ENCODE peak calls at places on chromosomes 12 and 14, in eight cellular contexts. One of them, this sample, is unnamed. For H3K27me3, the result is how much of the 10 kb centered on the place peaks cover.

GRCh38 chr14:44463386-44464004 is 43.6 kb downstream of the FSCB start:
- DNase-seq in tibial nerve: no peak
- DNase-seq in stomach: no peak
- DNase-seq in ovary: no peak
- DNase-seq in HCT116: no peak
- DNase-seq in esophagus muscularis mucosa: no peak
- DNase-seq in right lobe of liver: no peak
- DNase-seq in endothelial cell of umbilical vein: no peak
- DNase-seq in this sample: no peak

GRCh38 chr14:103400537-103400936 is 15.3 kb downstream of the MARK3 start:
- DNase-seq in tibial nerve: no peak
- DNase-seq in stomach: no peak
- DNase-seq in ovary: no peak
- DNase-seq in HCT116: no peak
- DNase-seq in esophagus muscularis mucosa: no peak
- DNase-seq in right lobe of liver: no peak
- DNase-seq in endothelial cell of umbilical vein: no peak
- DNase-seq in this sample: no peak

GRCh38 chr12:42904683-42905418 is 315.3 kb upstream of the PRICKLE1 start:
- DNase-seq in tibial nerve: no peak
- DNase-seq in stomach: no peak
- DNase-seq in ovary: no peak
- DNase-seq in HCT116: no peak
- DNase-seq in esophagus muscularis mucosa: no peak
- DNase-seq in right lobe of liver: no peak
- DNase-seq in endothelial cell of umbilical vein: no peak
- DNase-seq in this sample: no peak

GRCh38 chr14:97634786-97635185 is 837.6 kb downstream of the VRK1 start:
- DNase-seq in tibial nerve: no peak
- DNase-seq in stomach: no peak
- DNase-seq in ovary: no peak
- DNase-seq in HCT116: no peak
- DNase-seq in esophagus muscularis mucosa: no peak
- DNase-seq in right lobe of liver: no peak
- DNase-seq in endothelial cell of umbilical vein: no peak
- DNase-seq in this sample: no peak

GRCh38 chr12:116053479-116054195 is 223.9 kb downstream of the MED13L start:
- DNase-seq in tibial nerve: no peak
- DNase-seq in stomach: no peak
- DNase-seq in ovary: peak
- DNase-seq in HCT116: no peak
- DNase-seq in esophagus muscularis mucosa: no peak
- DNase-seq in right lobe of liver: peak
- DNase-seq in endothelial cell of umbilical vein: peak
- DNase-seq in this sample: no peak

GRCh38 chr14:26811756-26812305 is 214.0 kb upstream of the NOVA1 start:
- DNase-seq in tibial nerve: no peak
- DNase-seq in stomach: no peak
- DNase-seq in ovary: no peak
- DNase-seq in HCT116: no peak
- DNase-seq in esophagus muscularis mucosa: no peak
- DNase-seq in right lobe of liver: no peak
- DNase-seq in endothelial cell of umbilical vein: no peak
- DNase-seq in this sample: no peak

GRCh38 chr12:69880566-69880965 is 55.5 kb downstream of the MYRFL start:
- DNase-seq in tibial nerve: no peak
- DNase-seq in stomach: no peak
- DNase-seq in ovary: no peak
- DNase-seq in HCT116: peak
- DNase-seq in esophagus muscularis mucosa: no peak
- DNase-seq in right lobe of liver: no peak
- DNase-seq in endothelial cell of umbilical vein: peak
- DNase-seq in this sample: no peak

GRCh38 chr14:27587103-27587502 is 989.3 kb upstream of the NOVA1 start:
- DNase-seq in tibial nerve: no peak
- DNase-seq in stomach: no peak
- DNase-seq in ovary: no peak
- DNase-seq in HCT116: no peak
- DNase-seq in esophagus muscularis mucosa: no peak
- DNase-seq in right lobe of liver: no peak
- DNase-seq in endothelial cell of umbilical vein: no peak
- DNase-seq in this sample: no peak

GRCh38 chr12:66555113-66555512 is 123.8 kb downstream of the GRIP1 start:
- DNase-seq in tibial nerve: no peak
- DNase-seq in stomach: no peak
- DNase-seq in ovary: no peak
- DNase-seq in HCT116: no peak
- DNase-seq in esophagus muscularis mucosa: no peak
- DNase-seq in right lobe of liver: no peak
- DNase-seq in endothelial cell of umbilical vein: no peak
- DNase-seq in this sample: no peak

DNA sequence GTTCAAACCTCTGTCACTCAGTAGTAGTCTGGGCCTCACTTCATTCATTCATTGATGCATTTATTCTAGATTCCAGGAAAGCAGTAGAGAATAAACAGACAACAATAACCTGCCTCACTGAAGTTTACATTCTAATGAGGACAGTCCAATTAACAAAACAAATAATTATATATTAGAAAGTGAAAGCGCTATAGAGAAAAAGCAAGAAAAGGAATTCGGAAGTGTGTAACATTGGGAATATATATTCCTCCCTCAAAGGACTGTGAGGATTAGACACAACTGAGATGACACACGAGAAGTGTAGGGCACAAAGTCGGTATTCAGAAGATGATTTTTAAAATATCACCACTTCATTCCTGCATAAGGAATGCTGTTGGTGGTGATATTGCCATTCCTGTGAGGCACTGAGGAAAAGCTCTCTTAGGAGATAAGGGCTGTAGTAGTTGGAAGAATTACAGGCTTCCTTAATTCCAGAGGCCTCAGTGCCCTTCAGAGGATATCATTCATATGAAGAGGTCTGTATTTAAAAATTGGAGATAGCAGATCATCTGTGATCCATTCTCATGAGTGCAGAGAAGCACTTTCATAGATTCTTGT is 3.9 kb upstream of the DUSP6 start:
- DNase-seq in tibial nerve: no peak
- DNase-seq in stomach: no peak
- DNase-seq in ovary: no peak
- DNase-seq in HCT116: no peak
- DNase-seq in esophagus muscularis mucosa: no peak
- DNase-seq in right lobe of liver: no peak
- DNase-seq in endothelial cell of umbilical vein: no peak
- DNase-seq in this sample: no peak
- H3K4me3 ChIP-seq in tibial nerve: peak
- H3K4me3 ChIP-seq in stomach: no peak
- H3K4me3 ChIP-seq in ovary: no peak
- H3K4me3 ChIP-seq in HCT116: no peak
- H3K4me3 ChIP-seq in esophagus muscularis mucosa: no peak
- H3K4me3 ChIP-seq in right lobe of liver: no peak
- H3K4me3 ChIP-seq in endothelial cell of umbilical vein: no peak
- H3K4me3 ChIP-seq in this sample: no peak

DNA sequence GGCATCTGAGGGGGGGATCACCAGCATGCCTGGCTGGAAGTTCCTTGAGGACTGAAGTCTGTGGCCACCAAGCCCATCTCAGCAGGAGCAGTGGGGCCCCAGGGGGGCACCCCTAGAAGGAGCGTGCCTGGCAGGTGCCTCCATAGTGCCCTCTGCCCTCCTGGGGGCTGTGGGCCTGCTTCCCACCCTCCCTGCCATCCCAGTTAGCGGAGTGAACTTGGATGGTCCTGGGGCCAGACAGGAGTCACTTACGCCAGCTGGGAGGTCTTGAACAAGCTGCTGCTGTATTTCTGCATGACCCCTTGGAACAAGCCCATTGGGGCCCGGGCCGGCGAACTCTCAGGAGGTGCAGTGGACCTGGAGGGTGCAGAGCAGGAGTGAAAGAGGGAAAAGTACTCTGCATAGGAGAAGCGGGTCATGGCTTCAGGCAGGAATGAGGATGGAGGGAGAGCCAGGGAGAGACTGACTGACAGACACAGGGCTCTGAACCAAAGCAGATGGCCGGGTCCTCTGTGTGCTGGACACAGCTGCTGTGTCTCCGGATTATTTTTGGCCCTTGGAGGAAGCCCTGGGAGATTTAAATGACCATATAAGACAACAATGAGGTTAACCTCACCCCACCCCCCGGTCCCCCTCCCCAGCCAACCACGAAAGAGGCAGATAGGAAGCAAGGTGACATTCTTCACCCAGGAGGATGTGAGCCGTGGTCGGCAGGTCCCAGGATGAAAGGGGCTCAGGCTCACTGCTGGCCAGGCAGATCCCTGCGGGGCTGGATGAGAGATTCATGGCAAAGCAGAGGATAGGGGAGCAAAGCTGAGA is 19.6 kb downstream of the ASB2 start:
- DNase-seq in tibial nerve: no peak
- DNase-seq in stomach: no peak
- DNase-seq in ovary: no peak
- DNase-seq in HCT116: no peak
- DNase-seq in esophagus muscularis mucosa: no peak
- DNase-seq in right lobe of liver: no peak
- DNase-seq in endothelial cell of umbilical vein: no peak
- DNase-seq in this sample: no peak
- H3K27me3 ChIP-seq in tibial nerve: under half
- H3K27me3 ChIP-seq in stomach: under half
- H3K27me3 ChIP-seq in ovary: under half
- H3K27me3 ChIP-seq in HCT116: under half
- H3K27me3 ChIP-seq in esophagus muscularis mucosa: under half
- H3K27me3 ChIP-seq in right lobe of liver: under half
- H3K27me3 ChIP-seq in endothelial cell of umbilical vein: under half
- H3K27me3 ChIP-seq in this sample: under half

DNA sequence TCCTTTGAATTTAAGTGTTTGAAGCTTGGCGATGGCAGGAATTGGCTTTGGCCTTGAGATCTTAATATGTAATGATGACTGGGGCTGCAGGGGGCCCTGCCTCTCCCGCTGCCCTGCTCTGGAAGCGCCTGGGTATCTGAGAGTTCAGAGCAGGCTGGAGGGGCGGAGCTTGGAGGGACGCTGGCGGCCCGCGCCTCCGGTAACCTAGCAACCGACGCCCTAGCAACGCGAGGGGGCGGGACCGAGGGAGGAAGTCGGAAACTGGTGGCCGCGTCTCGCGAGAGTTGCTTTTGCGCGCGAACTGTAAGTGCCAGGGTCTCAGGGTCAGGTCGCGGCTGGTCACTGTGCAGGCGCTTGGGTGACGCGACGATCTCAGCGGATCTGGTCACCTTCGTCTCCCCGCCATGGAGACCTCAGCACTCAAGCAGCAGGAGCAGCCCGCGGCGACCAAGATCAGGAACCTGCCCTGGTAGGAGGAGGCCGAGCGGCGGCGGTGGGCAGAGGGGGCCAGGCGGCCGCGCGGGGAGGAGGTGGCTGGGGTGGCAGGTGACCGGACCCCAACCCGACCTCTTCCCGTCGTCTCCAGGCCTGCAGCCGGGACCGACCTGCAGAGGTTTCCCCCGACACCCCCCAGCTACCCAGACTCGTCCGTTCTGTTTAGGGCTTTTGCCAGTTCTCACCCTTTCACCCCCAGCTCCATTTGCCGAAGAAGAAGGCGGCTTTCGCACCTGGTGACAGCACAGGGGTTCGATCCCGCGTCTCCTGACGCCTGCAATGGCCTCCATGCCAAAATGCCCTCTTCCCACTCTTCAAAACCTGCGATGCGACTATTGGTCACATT is at the start of gene RFC5:
- DNase-seq in tibial nerve: peak
- DNase-seq in stomach: peak
- DNase-seq in ovary: peak
- DNase-seq in HCT116: peak
- DNase-seq in esophagus muscularis mucosa: peak
- DNase-seq in right lobe of liver: peak
- DNase-seq in endothelial cell of umbilical vein: peak
- DNase-seq in this sample: peak
- TF ChIP-seq POLR2A in tibial nerve: no peak
- TF ChIP-seq POLR2A in stomach: no peak
- TF ChIP-seq POLR2A in ovary: no peak
- TF ChIP-seq POLR2A in HCT116: no peak
- TF ChIP-seq POLR2A in esophagus muscularis mucosa: no peak
- TF ChIP-seq POLR2A in right lobe of liver: peak
- TF ChIP-seq POLR2A in endothelial cell of umbilical vein: peak
- TF ChIP-seq POLR2A in this sample: no peak

GRCh38 chr14:55053500-55053899 is 2.1 kb downstream of the MAPK1IP1L start:
- DNase-seq in tibial nerve: no peak
- DNase-seq in stomach: no peak
- DNase-seq in ovary: no peak
- DNase-seq in HCT116: no peak
- DNase-seq in esophagus muscularis mucosa: no peak
- DNase-seq in right lobe of liver: no peak
- DNase-seq in endothelial cell of umbilical vein: no peak
- DNase-seq in this sample: no peak
- H3K4me3 ChIP-seq in tibial nerve: no peak
- H3K4me3 ChIP-seq in stomach: peak
- H3K4me3 ChIP-seq in ovary: no peak
- H3K4me3 ChIP-seq in HCT116: no peak
- H3K4me3 ChIP-seq in esophagus muscularis mucosa: no peak
- H3K4me3 ChIP-seq in right lobe of liver: no peak
- H3K4me3 ChIP-seq in endothelial cell of umbilical vein: no peak
- H3K4me3 ChIP-seq in this sample: no peak

DNA sequence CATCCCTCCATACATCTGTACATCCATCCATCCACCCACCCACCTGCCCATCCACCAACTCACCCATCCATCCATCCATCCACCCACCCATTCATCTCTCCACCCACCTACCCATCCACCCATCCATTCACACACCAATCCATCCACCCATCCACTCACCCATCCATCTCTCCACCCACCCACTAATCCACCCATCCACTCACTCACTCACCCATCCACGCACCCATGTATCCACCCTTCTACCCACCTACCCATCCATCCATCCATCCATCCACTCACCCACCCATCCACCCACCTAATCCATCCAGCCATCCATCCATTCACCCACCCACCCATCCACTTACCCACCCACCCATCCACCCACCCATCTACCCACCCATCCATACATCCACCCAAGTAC is 16.2 kb downstream of the GALNT9 start:
- DNase-seq in tibial nerve: no peak
- DNase-seq in stomach: no peak
- DNase-seq in ovary: no peak
- DNase-seq in HCT116: no peak
- DNase-seq in esophagus muscularis mucosa: no peak
- DNase-seq in right lobe of liver: no peak
- DNase-seq in endothelial cell of umbilical vein: no peak
- DNase-seq in this sample: no peak
- H3K27me3 ChIP-seq in tibial nerve: under half
- H3K27me3 ChIP-seq in stomach: half or more
- H3K27me3 ChIP-seq in ovary: under half
- H3K27me3 ChIP-seq in HCT116: under half
- H3K27me3 ChIP-seq in esophagus muscularis mucosa: half or more
- H3K27me3 ChIP-seq in right lobe of liver: under half
- H3K27me3 ChIP-seq in endothelial cell of umbilical vein: under half
- H3K27me3 ChIP-seq in this sample: under half